ENCODE peak calls at places on chromosome 7, in six cellular contexts. One of them, this sample, is unnamed.

GRCh38 chr7:14839307-14839706 is 63.2 kb downstream of the DGKB start:
- DNase-seq in Panc1: no peak
- DNase-seq in uterus: no peak
- DNase-seq in lower lobe of right lung: no peak
- DNase-seq in posterior vena cava: no peak
- DNase-seq in type B pancreatic cell: no peak
- DNase-seq in this sample: no peak

GRCh38 chr7:41085244-41085643 is 617.6 kb downstream of the INHBA start:
- DNase-seq in Panc1: no peak
- DNase-seq in uterus: no peak
- DNase-seq in lower lobe of right lung: no peak
- DNase-seq in posterior vena cava: no peak
- DNase-seq in type B pancreatic cell: no peak
- DNase-seq in this sample: no peak

GRCh38 chr7:87263537-87263936 is 44.0 kb upstream of the TMEM243 start:
- DNase-seq in Panc1: no peak
- DNase-seq in uterus: no peak
- DNase-seq in lower lobe of right lung: no peak
- DNase-seq in posterior vena cava: no peak
- DNase-seq in type B pancreatic cell: no peak
- DNase-seq in this sample: no peak

GRCh38 chr7:52811537-52811936 is 223.9 kb upstream of the POM121L12 start:
- DNase-seq in Panc1: no peak
- DNase-seq in uterus: no peak
- DNase-seq in lower lobe of right lung: no peak
- DNase-seq in posterior vena cava: no peak
- DNase-seq in type B pancreatic cell: no peak
- DNase-seq in this sample: no peak

GRCh38 chr7:56083150-56083785 is 9.5 kb downstream of the PHKG1 start:
- DNase-seq in Panc1: no peak
- DNase-seq in uterus: no peak
- DNase-seq in lower lobe of right lung: no peak
- DNase-seq in posterior vena cava: peak
- DNase-seq in type B pancreatic cell: no peak
- DNase-seq in this sample: no peak

GRCh38 chr7:34886856-34887255 is 150.4 kb downstream of the DPY19L1 start:
- DNase-seq in Panc1: no peak
- DNase-seq in uterus: no peak
- DNase-seq in lower lobe of right lung: no peak
- DNase-seq in posterior vena cava: no peak
- DNase-seq in type B pancreatic cell: no peak
- DNase-seq in this sample: no peak

GRCh38 chr7:38339953-38340819 is 66.8 kb upstream of the TARP start:
- DNase-seq in Panc1: no peak
- DNase-seq in uterus: no peak
- DNase-seq in lower lobe of right lung: no peak
- DNase-seq in posterior vena cava: no peak
- DNase-seq in type B pancreatic cell: no peak
- DNase-seq in this sample: no peak

GRCh38 chr7:157682946-157683239 is 346.1 kb downstream of the DNAJB6 start:
- DNase-seq in Panc1: no peak
- DNase-seq in uterus: no peak
- DNase-seq in lower lobe of right lung: no peak
- DNase-seq in posterior vena cava: peak
- DNase-seq in type B pancreatic cell: no peak
- DNase-seq in this sample: no peak

GRCh38 chr7:20199015-20199737 is 18.0 kb downstream of the MACC1 start:
- DNase-seq in Panc1: no peak
- DNase-seq in uterus: peak
- DNase-seq in lower lobe of right lung: peak
- DNase-seq in posterior vena cava: no peak
- DNase-seq in type B pancreatic cell: no peak
- DNase-seq in this sample: no peak

GRCh38 chr7:85489498-85489897 is 302.6 kb upstream of the SEMA3D start:
- DNase-seq in Panc1: no peak
- DNase-seq in uterus: no peak
- DNase-seq in lower lobe of right lung: no peak
- DNase-seq in posterior vena cava: no peak
- DNase-seq in type B pancreatic cell: no peak
- DNase-seq in this sample: no peak

GRCh38 chr7:39589323-39590111 is 23.3 kb downstream of the YAE1 start:
- DNase-seq in Panc1: no peak
- DNase-seq in uterus: no peak
- DNase-seq in lower lobe of right lung: no peak
- DNase-seq in posterior vena cava: no peak
- DNase-seq in type B pancreatic cell: no peak
- DNase-seq in this sample: no peak

GRCh38 chr7:99473315-99473596 is 566 bp downstream of the ZNF789 start:
- DNase-seq in Panc1: no peak
- DNase-seq in uterus: no peak
- DNase-seq in lower lobe of right lung: peak
- DNase-seq in posterior vena cava: peak
- DNase-seq in type B pancreatic cell: no peak
- DNase-seq in this sample: no peak